ENCODE peak calls at places on chromosome 7, in four cellular contexts. W is HepG2, U is GM12891, O is K562. Z is an unnamed sample.

GRCh38 chr7:130352335-130353074 is 7.9 kb downstream of the CPA5 start:
- DNase-seq in W (no peak), U (no peak), O (no peak), Z (no peak)

GRCh38 chr7:31782411-31782991 is 95.5 kb downstream of the PPP1R17 start:
- DNase-seq in U (peak; percentile 26), W (peak; percentile 47), O (peak; percentile 61), Z (peak; percentile 15)

GRCh38 chr7:159076340-159076739 is 68.3 kb downstream of the VIPR2 start:
- DNase-seq in U (no peak), W (no peak), O (no peak), Z (no peak)

GRCh38 chr7:47713595-47713994 is 131.7 kb upstream of the TNS3 start:
- DNase-seq in U (no peak), O (no peak), W (no peak), Z (no peak)

GRCh38 chr7:139941866-139942265 is 112.8 kb downstream of the TBXAS1 start:
- DNase-seq in W (no peak), U (no peak), O (no peak), Z (no peak)

GRCh38 chr7:21028186-21028989 is 241.7 kb upstream of the SP8 start:
- DNase-seq in U (no peak), O (no peak), W (no peak), Z (no peak)

GRCh38 chr7:37674534-37674933 is 9.0 kb upstream of the GPR141 start:
- DNase-seq in W (no peak), U (no peak), O (no peak), Z (no peak)

GRCh38 chr7:101436857-101437576 is 74.3 kb downstream of the COL26A1 start:
- DNase-seq in U (no peak), W (no peak), O (peak; percentile 77), Z (no peak)

GRCh38 chr7:155811895-155812761 is at the start of gene SHH:
- DNase-seq in W (no peak), O (no peak), U (no peak), Z (no peak)

GRCh38 chr7:122679813-122680212 is 19.1 kb downstream of the RNF133 start:
- DNase-seq in U (no peak), O (no peak), W (no peak), Z (no peak)

GRCh38 chr7:39306028-39306570 is 260.1 kb upstream of the YAE1 start:
- DNase-seq in U (no peak), W (no peak), O (no peak), Z (no peak)

GRCh38 chr7:50648076-50648475 is 82.9 kb upstream of the DDC start:
- DNase-seq in U (no peak), O (no peak), W (no peak), Z (no peak)

GRCh38 chr7:150471886-150472285 is 21.5 kb downstream of the GIMAP8 start:
- DNase-seq in O (no peak), U (no peak), W (no peak), Z (no peak)

GRCh38 chr7:67551027-67551426 is 554.4 kb downstream of the TYW1 start:
- DNase-seq in U (no peak), W (no peak), O (no peak), Z (no peak)

GRCh38 chr7:34016876-34017275 is 111.5 kb downstream of the BMPER start:
- DNase-seq in U (no peak), O (no peak), W (no peak), Z (no peak)

GRCh38 chr7:37391791-37392672 is 56.6 kb downstream of the ELMO1 start:
- DNase-seq in O (no peak), W (no peak), U (no peak), Z (no peak)

GRCh38 chr7:157411580-157411979 is 74.8 kb downstream of the DNAJB6 start:
- DNase-seq in W (no peak), U (no peak), O (peak; percentile 85), Z (no peak)

GRCh38 chr7:95772771-95773581 is 622 bp downstream of the DYNC1I1 start:
- DNase-seq in O (no peak), W (no peak), U (no peak), Z (no peak)

GRCh38 chr7:40698921-40699260 is 564.1 kb downstream of the SUGCT start:
- DNase-seq in W (no peak), U (no peak), O (no peak), Z (no peak)

GRCh38 chr7:40700653-40701475 is 566.1 kb downstream of the SUGCT start:
- DNase-seq in W (no peak), O (no peak), U (no peak), Z (no peak)

GRCh38 chr7:40697653-40698052 is 562.8 kb downstream of the SUGCT start:
- DNase-seq in W (no peak), U (no peak), O (no peak), Z (no peak)

GRCh38 chr7:40694991-40695390 is 560.2 kb downstream of the SUGCT start:
- DNase-seq in W (no peak), O (no peak), U (no peak), Z (no peak)

DNA sequence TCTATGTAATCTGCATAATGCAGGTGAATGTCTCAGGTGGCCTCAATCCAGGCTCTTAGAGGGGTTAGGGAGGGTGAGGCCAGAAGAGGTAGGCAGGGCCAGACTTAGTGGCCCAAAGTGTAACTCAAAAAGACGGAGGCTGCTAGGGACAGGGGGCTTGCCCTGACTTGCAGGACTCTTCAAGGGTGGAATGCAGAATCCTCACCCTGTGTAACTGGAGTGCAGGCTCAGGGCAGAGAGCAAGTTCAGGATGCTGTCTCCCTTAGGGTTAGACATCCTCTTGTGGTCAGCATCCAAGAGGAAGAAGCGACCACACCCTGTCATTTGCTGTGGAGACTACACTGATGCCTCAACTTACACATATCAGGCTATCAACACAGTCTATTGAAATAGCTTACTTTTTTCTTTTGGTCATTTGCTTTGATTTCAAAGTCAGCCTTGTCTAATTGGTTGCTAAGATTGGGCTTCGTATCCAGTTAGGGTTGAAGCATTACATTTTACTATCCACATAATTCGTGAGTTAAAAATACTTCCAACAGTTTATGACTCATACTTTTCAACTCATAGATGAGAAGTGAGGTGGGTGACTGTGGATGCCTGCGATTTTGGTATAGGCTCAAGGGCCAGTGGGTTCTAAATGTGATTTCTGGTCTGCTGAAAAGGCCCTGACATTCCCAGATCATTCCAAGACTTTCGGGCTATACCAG is 563.6 kb downstream of the SUGCT start:
- DNase-seq in U (no peak), O (no peak), W (no peak), Z (no peak)
- TF ChIP-seq POLR2AphosphoS5 in U (no peak), O (no peak), W (no peak), Z (no peak)

GRCh38 chr7:974820-975681 is at the start of gene COX19:
- DNase-seq in U (peak; percentile 93), W (peak; percentile 75), O (peak; percentile 95), Z (peak; percentile 92)
- TF ChIP-seq POLR2A in U (peak; percentile 65), W (peak; percentile 79), O (peak; percentile 94), Z (peak; percentile 90)

DNA sequence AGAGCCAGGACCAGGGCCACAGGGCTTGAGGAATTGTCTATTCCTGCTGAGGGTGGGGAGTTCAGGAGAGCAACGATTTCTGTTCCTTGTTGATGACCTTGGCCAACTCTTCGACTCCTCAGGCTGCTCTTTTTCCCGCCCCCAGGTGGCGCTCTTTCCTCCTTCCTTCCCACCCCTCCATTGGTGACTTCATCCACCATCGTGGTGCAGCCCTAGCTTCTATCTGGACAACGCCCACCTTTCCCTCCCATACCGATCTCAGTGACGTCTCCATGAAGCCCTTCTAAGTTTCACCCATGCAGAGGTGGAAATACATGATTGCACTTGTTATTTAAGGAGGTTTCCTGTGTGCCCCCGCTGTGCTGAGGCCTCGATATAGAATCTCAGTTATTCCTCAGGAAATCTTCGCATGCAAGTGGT is 22.1 kb upstream of the CARD11 start:
- DNase-seq in O (peak; percentile 79), W (peak; percentile 11), U (no peak), Z (peak; percentile 27)
- TF ChIP-seq TAF1 in O (no peak), W (no peak), U (no peak), Z (no peak)

DNA sequence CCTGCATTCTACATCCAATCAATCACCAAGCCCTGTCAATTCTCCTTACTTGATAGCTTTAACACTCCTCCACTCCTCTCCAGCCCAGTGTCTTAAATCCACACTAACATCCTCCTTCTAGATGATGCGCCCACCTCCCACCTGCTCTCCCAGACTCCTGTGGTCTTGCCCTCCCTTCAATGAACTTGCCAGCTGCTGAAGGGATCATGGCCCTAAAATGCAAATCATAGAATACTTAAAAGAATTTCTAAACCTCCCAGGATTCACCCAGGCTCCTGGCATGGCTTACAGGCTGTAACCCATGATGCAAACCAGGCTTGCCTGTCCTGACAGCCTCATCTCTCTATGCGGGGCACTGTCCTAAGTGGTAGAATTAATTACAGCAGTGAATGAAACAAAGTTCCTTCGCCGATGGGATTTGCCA is 43.6 kb downstream of the SYPL1 start:
- DNase-seq in U (no peak), O (no peak), W (no peak), Z (no peak)
- TF ChIP-seq POLR2AphosphoS5 in U (no peak), O (no peak), W (no peak), Z (no peak)

Z was measured in GM12892.